ENCODE peak calls at places on chromosomes 16 and 17, in five cellular contexts. One of them, this sample, is unnamed.

GRCh38 chr17:35743911-35744328 is 9.1 kb downstream of the GAS2L2 start:
- DNase-seq in H9: peak; percentile 75
- DNase-seq in H1: no peak
- DNase-seq in mesenchymal stem cell: peak; percentile 52
- DNase-seq in trophoblast cell: peak; percentile 9
- DNase-seq in this sample: no peak

GRCh38 chr17:3888343-3889171 is 4.3 kb downstream of the CAMKK1 start:
- DNase-seq in H9: peak; percentile 92
- DNase-seq in H1: no peak
- DNase-seq in mesenchymal stem cell: peak; percentile 93
- DNase-seq in trophoblast cell: no peak
- DNase-seq in this sample: no peak

GRCh38 chr16:3235856-3236669 is 1.1 kb upstream of the ZNF200 start:
- DNase-seq in H9: peak; percentile 72
- DNase-seq in H1: no peak
- DNase-seq in mesenchymal stem cell: peak; percentile 18
- DNase-seq in trophoblast cell: peak; percentile 96
- DNase-seq in this sample: no peak

GRCh38 chr17:79890706-79891105 is 51.5 kb upstream of the CBX4 start:
- DNase-seq in H9: no peak
- DNase-seq in H1: no peak
- DNase-seq in mesenchymal stem cell: no peak
- DNase-seq in trophoblast cell: no peak
- DNase-seq in this sample: no peak

GRCh38 chr16:51416921-51417320 is 265.9 kb upstream of the SALL1 start:
- DNase-seq in H9: no peak
- DNase-seq in H1: no peak
- DNase-seq in mesenchymal stem cell: no peak
- DNase-seq in trophoblast cell: no peak
- DNase-seq in this sample: no peak

GRCh38 chr16:29645699-29646187 is 17.3 kb upstream of the SPN start:
- DNase-seq in H9: no peak
- DNase-seq in H1: no peak
- DNase-seq in mesenchymal stem cell: no peak
- DNase-seq in trophoblast cell: no peak
- DNase-seq in this sample: no peak

GRCh38 chr17:78414178-78415162 is 36.0 kb downstream of the PGS1 start:
- DNase-seq in H9: no peak
- DNase-seq in H1: no peak
- DNase-seq in mesenchymal stem cell: no peak
- DNase-seq in trophoblast cell: no peak
- DNase-seq in this sample: no peak

GRCh38 chr16:87698676-87699179 is 67.1 kb downstream of the KLHDC4 start:
- DNase-seq in H9: no peak
- DNase-seq in H1: no peak
- DNase-seq in mesenchymal stem cell: no peak
- DNase-seq in trophoblast cell: no peak
- DNase-seq in this sample: no peak

GRCh38 chr16:76705883-76706282 is 428.7 kb downstream of the CNTNAP4 start:
- DNase-seq in H9: no peak
- DNase-seq in H1: no peak
- DNase-seq in mesenchymal stem cell: no peak
- DNase-seq in trophoblast cell: no peak
- DNase-seq in this sample: no peak

GRCh38 chr16:84690088-84690819 is 9.5 kb upstream of the USP10 start:
- DNase-seq in H9: no peak
- DNase-seq in H1: no peak
- DNase-seq in mesenchymal stem cell: no peak
- DNase-seq in trophoblast cell: no peak
- DNase-seq in this sample: no peak
- H2BK5ac ChIP-seq in H9: no peak overlapping the region
- H2BK5ac ChIP-seq in H1: no peak overlapping the region
- H2BK5ac ChIP-seq in mesenchymal stem cell: no peak overlapping the region
- H2BK5ac ChIP-seq in trophoblast cell: no peak overlapping the region
- H2BK5ac ChIP-seq in this sample: no peak overlapping the region

DNA sequence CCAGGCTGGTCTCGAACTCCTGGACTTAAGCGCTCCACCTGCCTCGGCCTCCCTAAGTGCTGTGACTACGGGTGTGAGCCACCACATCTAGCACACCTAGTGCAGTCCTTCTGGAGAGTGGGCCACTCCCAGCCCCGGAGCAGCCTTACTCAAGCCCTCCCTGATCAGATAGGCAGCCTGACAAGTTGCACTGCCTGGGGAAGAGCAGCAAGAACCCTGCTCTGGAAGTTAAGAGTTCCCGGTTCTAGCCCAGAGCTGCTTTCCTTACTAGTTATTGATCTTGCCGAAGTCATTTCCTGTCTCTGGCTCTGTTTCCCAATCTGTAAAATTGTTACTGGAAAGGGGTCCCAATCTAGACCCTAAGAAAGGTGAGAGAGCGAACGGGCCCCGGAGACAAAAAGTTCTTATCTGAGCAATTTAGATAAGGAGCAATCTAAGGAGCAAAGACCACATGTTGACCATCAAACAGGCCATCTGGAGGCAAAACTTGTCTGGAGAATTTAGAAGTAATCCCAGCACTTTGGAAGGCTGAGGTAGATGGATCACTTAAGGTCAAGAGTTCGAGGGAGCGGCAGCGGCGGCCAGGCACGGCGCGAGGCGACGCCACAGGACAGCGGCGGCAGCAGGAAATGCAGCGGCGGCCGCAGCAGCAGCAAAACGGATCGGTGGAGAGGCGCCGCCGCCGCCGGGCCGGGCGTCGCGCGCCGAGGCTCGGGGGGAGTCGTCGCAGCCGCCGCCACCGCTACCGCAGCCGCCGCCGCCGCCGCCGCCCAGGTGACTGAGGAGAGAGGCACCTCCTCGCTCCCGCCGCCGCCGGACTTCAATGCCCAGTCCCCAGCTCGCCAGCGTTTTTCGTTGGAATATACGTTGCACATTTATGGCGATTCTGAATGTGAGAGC is 4.3 kb upstream of the NAGLU start:
- DNase-seq in H9: peak; percentile 77
- DNase-seq in H1: no peak
- DNase-seq in mesenchymal stem cell: peak; percentile 74
- DNase-seq in trophoblast cell: peak; percentile 90
- DNase-seq in this sample: no peak
- H4K91ac ChIP-seq in H9: no peak overlapping the region
- H4K91ac ChIP-seq in H1: no peak overlapping the region
- H4K91ac ChIP-seq in mesenchymal stem cell: peak overlapping the region; percentile 93
- H4K91ac ChIP-seq in trophoblast cell: peak overlapping the region; percentile 91
- H4K91ac ChIP-seq in this sample: no peak overlapping the region

GRCh38 chr17:73553311-73553710 is 90.9 kb downstream of the SDK2 start:
- DNase-seq in H9: no peak
- DNase-seq in H1: no peak
- DNase-seq in mesenchymal stem cell: no peak
- DNase-seq in trophoblast cell: no peak
- DNase-seq in this sample: no peak

GRCh38 chr17:73551756-73552155 is 92.5 kb downstream of the SDK2 start:
- DNase-seq in H9: peak; percentile 75
- DNase-seq in H1: no peak
- DNase-seq in mesenchymal stem cell: no peak
- DNase-seq in trophoblast cell: no peak
- DNase-seq in this sample: no peak

GRCh38 chr17:73552300-73553088 is 91.8 kb downstream of the SDK2 start:
- DNase-seq in H9: no peak
- DNase-seq in H1: no peak
- DNase-seq in mesenchymal stem cell: no peak
- DNase-seq in trophoblast cell: no peak
- DNase-seq in this sample: no peak

GRCh38 chr17:73554498-73554897 is 89.7 kb downstream of the SDK2 start:
- DNase-seq in H9: no peak
- DNase-seq in H1: no peak
- DNase-seq in mesenchymal stem cell: no peak
- DNase-seq in trophoblast cell: no peak
- DNase-seq in this sample: no peak

GRCh38 chr17:73555199-73555810 is 88.9 kb downstream of the SDK2 start:
- DNase-seq in H9: no peak
- DNase-seq in H1: no peak
- DNase-seq in mesenchymal stem cell: no peak
- DNase-seq in trophoblast cell: no peak
- DNase-seq in this sample: no peak
- H2BK12ac ChIP-seq in H9: no peak overlapping the region
- H2BK12ac ChIP-seq in H1: no peak overlapping the region
- H2BK12ac ChIP-seq in mesenchymal stem cell: no peak overlapping the region
- H2BK12ac ChIP-seq in trophoblast cell: no peak overlapping the region
- H2BK12ac ChIP-seq in this sample: no peak overlapping the region

DNA sequence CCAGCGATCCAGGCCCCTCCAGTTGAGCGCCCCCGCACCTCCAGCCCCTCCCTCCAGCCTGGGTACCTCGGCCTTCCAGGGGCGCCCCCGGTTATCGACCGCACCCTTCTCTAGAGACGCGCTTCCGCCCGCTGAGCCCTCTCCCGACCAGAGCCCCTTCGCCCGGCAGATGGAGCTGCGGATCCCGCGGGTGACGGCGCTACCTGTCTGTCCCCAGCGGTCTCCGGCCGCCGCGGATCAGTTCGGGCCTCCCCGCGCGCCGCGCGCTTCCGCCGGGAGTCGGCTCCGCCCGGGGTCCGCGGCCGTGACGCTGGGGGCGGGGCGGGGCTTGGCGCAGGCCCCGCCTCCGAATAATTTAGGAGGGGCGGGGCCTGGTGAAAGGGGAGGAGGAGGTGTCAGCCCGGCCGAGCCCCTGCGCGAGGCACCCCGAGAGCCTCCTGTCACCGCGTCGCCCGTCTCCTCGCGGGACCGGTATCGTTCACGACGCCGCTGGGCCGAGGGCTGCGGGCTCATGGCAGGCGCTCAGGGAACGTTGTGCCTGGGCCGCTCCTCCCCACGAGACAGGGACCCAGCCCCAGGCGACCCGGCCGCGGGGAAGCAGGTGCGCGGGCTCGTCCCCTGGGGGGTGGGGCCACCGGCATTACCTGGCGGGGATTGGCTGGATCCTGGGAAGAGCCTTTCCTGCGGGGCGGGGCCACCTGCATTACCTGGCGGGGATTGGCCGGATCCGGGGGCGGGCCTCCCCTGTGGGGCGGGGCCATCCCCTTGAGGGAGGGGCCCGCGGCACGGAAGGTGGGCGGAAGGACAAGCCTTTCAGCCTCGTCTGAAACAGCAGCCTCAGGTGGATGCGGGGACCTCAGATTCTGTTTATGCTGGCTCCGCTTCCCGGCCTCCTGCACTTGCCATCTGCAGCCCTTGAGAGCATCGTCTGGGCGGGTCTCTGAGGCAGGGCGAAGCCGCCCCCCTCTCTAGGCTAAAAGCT is at the start of gene SPATA2L:
- DNase-seq in H9: peak; percentile 98
- DNase-seq in H1: peak; percentile 86
- DNase-seq in mesenchymal stem cell: peak; percentile 84
- DNase-seq in trophoblast cell: peak; percentile 97
- DNase-seq in this sample: peak; percentile 96
- H2BK5ac ChIP-seq in H9: no peak within 1 kb of the TSS
- H2BK5ac ChIP-seq in H1: peak within 1 kb of the TSS; percentile 60
- H2BK5ac ChIP-seq in mesenchymal stem cell: no peak within 1 kb of the TSS
- H2BK5ac ChIP-seq in trophoblast cell: no peak within 1 kb of the TSS
- H2BK5ac ChIP-seq in this sample: peak within 1 kb of the TSS; percentile 88

This sample was measured in neuronal stem cell.